ENCODE peak calls at places on chromosomes 12 and 14, in six cellular contexts. One of them, this sample, is unnamed.

GRCh38 chr12:14367097-14367661 is 1.7 kb downstream of the ATF7IP start:
- DNase-seq in neural progenitor cell: no peak
- DNase-seq in RPMI7951: peak; percentile 44
- DNase-seq in NCI-H1436: no peak
- DNase-seq in Right ventricle myocardium superior: no peak
- DNase-seq in T-helper 9 cell: no peak
- DNase-seq in this sample: peak; percentile 25

GRCh38 chr14:100885196-100886030 is 18.1 kb downstream of the RTL1 start:
- DNase-seq in neural progenitor cell: no peak
- DNase-seq in RPMI7951: no peak
- DNase-seq in NCI-H1436: no peak
- DNase-seq in Right ventricle myocardium superior: peak; percentile 12
- DNase-seq in T-helper 9 cell: no peak
- DNase-seq in this sample: no peak

GRCh38 chr12:111246477-111247011 is 122.4 kb downstream of the PHETA1 start:
- DNase-seq in neural progenitor cell: no peak
- DNase-seq in RPMI7951: no peak
- DNase-seq in NCI-H1436: no peak
- DNase-seq in Right ventricle myocardium superior: no peak
- DNase-seq in T-helper 9 cell: no peak
- DNase-seq in this sample: no peak

GRCh38 chr12:114636723-114637480 is 47.1 kb downstream of the TBX3 start:
- DNase-seq in neural progenitor cell: peak; percentile 58
- DNase-seq in RPMI7951: peak; percentile 10
- DNase-seq in NCI-H1436: no peak
- DNase-seq in Right ventricle myocardium superior: no peak
- DNase-seq in T-helper 9 cell: no peak
- DNase-seq in this sample: no peak

GRCh38 chr14:75826599-75826998 is 155.2 kb downstream of the TGFB3 start:
- DNase-seq in neural progenitor cell: no peak
- DNase-seq in RPMI7951: no peak
- DNase-seq in NCI-H1436: no peak
- DNase-seq in Right ventricle myocardium superior: no peak
- DNase-seq in T-helper 9 cell: no peak
- DNase-seq in this sample: no peak

GRCh38 chr12:65895759-65896656 is 71.7 kb downstream of the HMGA2 start:
- DNase-seq in neural progenitor cell: peak; percentile 89
- DNase-seq in RPMI7951: peak; percentile 78
- DNase-seq in NCI-H1436: no peak
- DNase-seq in Right ventricle myocardium superior: no peak
- DNase-seq in T-helper 9 cell: no peak
- DNase-seq in this sample: no peak

GRCh38 chr12:66602483-66603143 is 76.3 kb downstream of the GRIP1 start:
- DNase-seq in neural progenitor cell: no peak
- DNase-seq in RPMI7951: no peak
- DNase-seq in NCI-H1436: no peak
- DNase-seq in Right ventricle myocardium superior: no peak
- DNase-seq in T-helper 9 cell: no peak
- DNase-seq in this sample: no peak

GRCh38 chr12:19641235-19642080 is 202.2 kb downstream of the AEBP2 start:
- DNase-seq in neural progenitor cell: no peak
- DNase-seq in RPMI7951: peak; percentile 82
- DNase-seq in NCI-H1436: no peak
- DNase-seq in Right ventricle myocardium superior: no peak
- DNase-seq in T-helper 9 cell: no peak
- DNase-seq in this sample: no peak

GRCh38 chr14:43595373-43595772 is 911.7 kb downstream of the FSCB start:
- DNase-seq in neural progenitor cell: peak; percentile 53
- DNase-seq in RPMI7951: no peak
- DNase-seq in NCI-H1436: no peak
- DNase-seq in Right ventricle myocardium superior: no peak
- DNase-seq in T-helper 9 cell: no peak
- DNase-seq in this sample: no peak

GRCh38 chr12:3491938-3492867 is 1.2 kb downstream of the PRMT8 start:
- DNase-seq in neural progenitor cell: peak; percentile 95
- DNase-seq in RPMI7951: peak; percentile 48
- DNase-seq in NCI-H1436: no peak
- DNase-seq in Right ventricle myocardium superior: peak; percentile 66
- DNase-seq in T-helper 9 cell: no peak
- DNase-seq in this sample: peak; percentile 22

GRCh38 chr12:85923767-85924331 is 49.8 kb downstream of the NTS start:
- DNase-seq in neural progenitor cell: peak; percentile 14
- DNase-seq in RPMI7951: peak; percentile 6
- DNase-seq in NCI-H1436: no peak
- DNase-seq in Right ventricle myocardium superior: no peak
- DNase-seq in T-helper 9 cell: no peak
- DNase-seq in this sample: peak; percentile 9

GRCh38 chr12:52847335-52848102 is 1.3 kb downstream of the KRT78 start:
- DNase-seq in neural progenitor cell: peak; percentile 17
- DNase-seq in RPMI7951: peak; percentile 96
- DNase-seq in NCI-H1436: no peak
- DNase-seq in Right ventricle myocardium superior: no peak
- DNase-seq in T-helper 9 cell: no peak
- DNase-seq in this sample: peak; percentile 49

GRCh38 chr12:88299567-88300101 is 157.5 kb downstream of the TMTC3 start:
- DNase-seq in neural progenitor cell: no peak
- DNase-seq in RPMI7951: peak; percentile 94
- DNase-seq in NCI-H1436: no peak
- DNase-seq in Right ventricle myocardium superior: no peak
- DNase-seq in T-helper 9 cell: no peak
- DNase-seq in this sample: peak; percentile 93

GRCh38 chr12:63766498-63766897 is 13.2 kb upstream of the RXYLT1 start:
- DNase-seq in neural progenitor cell: no peak
- DNase-seq in RPMI7951: no peak
- DNase-seq in NCI-H1436: no peak
- DNase-seq in Right ventricle myocardium superior: no peak
- DNase-seq in T-helper 9 cell: no peak
- DNase-seq in this sample: no peak

GRCh38 chr12:19316420-19316819 is 122.9 kb upstream of the AEBP2 start:
- DNase-seq in neural progenitor cell: no peak
- DNase-seq in RPMI7951: no peak
- DNase-seq in NCI-H1436: no peak
- DNase-seq in Right ventricle myocardium superior: no peak
- DNase-seq in T-helper 9 cell: no peak
- DNase-seq in this sample: no peak

GRCh38 chr12:96445743-96446655 is 43.4 kb upstream of the CFAP54 start:
- DNase-seq in neural progenitor cell: no peak
- DNase-seq in RPMI7951: peak; percentile 89
- DNase-seq in NCI-H1436: no peak
- DNase-seq in Right ventricle myocardium superior: no peak
- DNase-seq in T-helper 9 cell: peak; percentile 18
- DNase-seq in this sample: peak; percentile 65

GRCh38 chr14:62081956-62082355 is 319.7 kb downstream of the SNAPC1 start:
- DNase-seq in neural progenitor cell: no peak
- DNase-seq in RPMI7951: no peak
- DNase-seq in NCI-H1436: no peak
- DNase-seq in Right ventricle myocardium superior: no peak
- DNase-seq in T-helper 9 cell: no peak
- DNase-seq in this sample: no peak

GRCh38 chr12:15599266-15600037 is 189.7 kb downstream of the EPS8 start:
- DNase-seq in neural progenitor cell: no peak
- DNase-seq in RPMI7951: peak; percentile 18
- DNase-seq in NCI-H1436: no peak
- DNase-seq in Right ventricle myocardium superior: no peak
- DNase-seq in T-helper 9 cell: no peak
- DNase-seq in this sample: peak; percentile 55

GRCh38 chr12:115355301-115355700 is 671.3 kb upstream of the TBX3 start:
- DNase-seq in neural progenitor cell: no peak
- DNase-seq in RPMI7951: peak; percentile 59
- DNase-seq in NCI-H1436: no peak
- DNase-seq in Right ventricle myocardium superior: no peak
- DNase-seq in T-helper 9 cell: no peak
- DNase-seq in this sample: no peak

GRCh38 chr12:56954956-56955355 is 2.5 kb downstream of the RDH16 start:
- DNase-seq in neural progenitor cell: no peak
- DNase-seq in RPMI7951: no peak
- DNase-seq in NCI-H1436: no peak
- DNase-seq in Right ventricle myocardium superior: no peak
- DNase-seq in T-helper 9 cell: no peak
- DNase-seq in this sample: no peak

GRCh38 chr14:90137807-90138206 is 76.0 kb downstream of the KCNK13 start:
- DNase-seq in neural progenitor cell: no peak
- DNase-seq in RPMI7951: peak; percentile 56
- DNase-seq in NCI-H1436: no peak
- DNase-seq in Right ventricle myocardium superior: no peak
- DNase-seq in T-helper 9 cell: no peak
- DNase-seq in this sample: no peak

GRCh38 chr14:102085503-102085902 is 1.3 kb downstream of the HSP90AA1 start:
- DNase-seq in neural progenitor cell: no peak
- DNase-seq in RPMI7951: no peak
- DNase-seq in NCI-H1436: peak; percentile 23
- DNase-seq in Right ventricle myocardium superior: no peak
- DNase-seq in T-helper 9 cell: no peak
- DNase-seq in this sample: no peak

GRCh38 chr12:4809013-4809448 is 88.8 kb downstream of the GALNT8 start:
- DNase-seq in neural progenitor cell: peak; percentile 79
- DNase-seq in RPMI7951: no peak
- DNase-seq in NCI-H1436: peak; percentile 59
- DNase-seq in Right ventricle myocardium superior: no peak
- DNase-seq in T-helper 9 cell: peak; percentile 8
- DNase-seq in this sample: no peak

GRCh38 chr12:90048918-90049317 is 340.3 kb upstream of the ATP2B1 start:
- DNase-seq in neural progenitor cell: no peak
- DNase-seq in RPMI7951: no peak
- DNase-seq in NCI-H1436: no peak
- DNase-seq in Right ventricle myocardium superior: no peak
- DNase-seq in T-helper 9 cell: no peak
- DNase-seq in this sample: no peak

GRCh38 chr14:105199093-105199492 is 18.0 kb upstream of the NUDT14 start:
- DNase-seq in neural progenitor cell: no peak
- DNase-seq in RPMI7951: peak; percentile 48
- DNase-seq in NCI-H1436: no peak
- DNase-seq in Right ventricle myocardium superior: peak; percentile 67
- DNase-seq in T-helper 9 cell: no peak
- DNase-seq in this sample: no peak

GRCh38 chr12:7947011-7947410 is 11.0 kb upstream of the SLC2A3 start:
- DNase-seq in neural progenitor cell: no peak
- DNase-seq in RPMI7951: no peak
- DNase-seq in NCI-H1436: no peak
- DNase-seq in Right ventricle myocardium superior: no peak
- DNase-seq in T-helper 9 cell: no peak
- DNase-seq in this sample: no peak

GRCh38 chr14:39430762-39431415 is 1.3 kb downstream of the FBXO33 start:
- DNase-seq in neural progenitor cell: no peak
- DNase-seq in RPMI7951: peak; percentile 6
- DNase-seq in NCI-H1436: no peak
- DNase-seq in Right ventricle myocardium superior: no peak
- DNase-seq in T-helper 9 cell: no peak
- DNase-seq in this sample: no peak

GRCh38 chr14:88323086-88323519 is at the start of gene KCNK10:
- DNase-seq in neural progenitor cell: peak; percentile 71
- DNase-seq in RPMI7951: no peak
- DNase-seq in NCI-H1436: peak; percentile 28
- DNase-seq in Right ventricle myocardium superior: no peak
- DNase-seq in T-helper 9 cell: no peak
- DNase-seq in this sample: no peak

This sample was measured in H4.